ENCODE peak calls at places on chromosomes 6 and 20, in five cellular contexts. E, U, K, S and F are unnamed samples.

GRCh38 chr6:118897386-118897785 is 3.4 kb downstream of the ASF1A start:
- DNase-seq in E (no peak), U (no peak), K (no peak), S (no peak), F (no peak)

GRCh38 chr6:156963712-156964700 is 186.8 kb downstream of the ARID1B start:
- DNase-seq in E (no peak), U (no peak), K (no peak), S (no peak), F (no peak)

GRCh38 chr20:36349384-36350170 is 43.4 kb downstream of the DLGAP4 start:
- DNase-seq in E (no peak), U (no peak), K (no peak), S (no peak), F (no peak)

GRCh38 chr6:70280462-70280861 is 22.4 kb downstream of the COL9A1 start:
- DNase-seq in E (no peak), U (no peak), K (peak; percentile 21), S (no peak), F (no peak)

GRCh38 chr6:30459145-30459544 is 30.2 kb upstream of the HLA-E start:
- DNase-seq in E (no peak), U (no peak), K (no peak), S (no peak), F (no peak)

GRCh38 chr20:57470666-57471495 is 54.1 kb downstream of the CTCFL start:
- DNase-seq in E (no peak), U (no peak), K (no peak), S (no peak), F (no peak)

GRCh38 chr20:37276494-37277252 is 12.8 kb upstream of the MANBAL start:
- DNase-seq in E (peak; percentile 41), U (peak; percentile 36), K (peak; percentile 56), S (peak; percentile 53), F (peak; percentile 33)

GRCh38 chr6:11407403-11407802 is 130.1 kb upstream of the TMEM170B start:
- DNase-seq in E (no peak), U (no peak), K (no peak), S (no peak), F (no peak)

GRCh38 chr6:20198764-20199174 is 13.5 kb downstream of the MBOAT1 start:
- DNase-seq in E (no peak), U (no peak), K (peak; percentile 48), S (peak; percentile 83), F (no peak)

GRCh38 chr6:129644567-129645015 is 65.4 kb downstream of the ARHGAP18 start:
- DNase-seq in E (no peak), U (no peak), K (no peak), S (no peak), F (no peak)

GRCh38 chr20:23869520-23869919 is 10.0 kb downstream of the CST5 start:
- DNase-seq in E (no peak), U (no peak), K (no peak), S (no peak), F (no peak)

GRCh38 chr6:168606722-168607121 is 165.7 kb downstream of the SMOC2 start:
- DNase-seq in E (no peak), U (no peak), K (no peak), S (no peak), F (no peak)

GRCh38 chr20:58721951-58722371 is 29.4 kb downstream of the NPEPL1 start:
- DNase-seq in E (peak; percentile 13), U (peak; percentile 57), K (peak; percentile 24), S (peak; percentile 16), F (peak; percentile 71)

GRCh38 chr20:51368461-51369211 is 173.9 kb downstream of the NFATC2 start:
- DNase-seq in E (no peak), U (no peak), K (no peak), S (no peak), F (no peak)

GRCh38 chr6:109351231-109352132 is 30.8 kb downstream of the CD164 start:
- DNase-seq in E (no peak), U (peak; percentile 46), K (peak; percentile 29), S (peak; percentile 75), F (no peak)

DNA sequence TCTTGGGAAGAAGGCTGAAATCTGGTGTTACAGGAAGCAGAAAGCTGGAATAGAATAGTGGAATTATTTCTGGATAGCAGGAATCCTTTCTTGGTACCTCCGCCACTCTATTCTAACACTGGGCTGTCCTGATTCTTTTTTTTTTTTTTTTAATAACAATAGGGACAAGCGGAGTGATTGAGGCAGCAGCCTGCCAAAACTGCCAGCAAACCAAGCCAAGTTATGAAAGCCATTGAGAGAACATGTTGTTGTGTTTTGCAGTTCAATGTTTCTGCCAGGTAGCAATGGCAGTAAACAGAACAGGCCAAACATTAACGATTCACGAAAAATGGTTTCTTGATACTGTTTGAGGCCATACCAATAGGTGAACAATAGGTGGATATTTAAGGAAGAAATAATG is 47.1 kb downstream of the SLC26A8 start:
- DNase-seq in E (peak; percentile 16), U (no peak), K (no peak), S (no peak), F (no peak)
- H3K27ac ChIP-seq in E (no peak overlapping the region), U (no peak overlapping the region), K (no peak overlapping the region), S (no peak overlapping the region), F (no peak overlapping the region)

DNA sequence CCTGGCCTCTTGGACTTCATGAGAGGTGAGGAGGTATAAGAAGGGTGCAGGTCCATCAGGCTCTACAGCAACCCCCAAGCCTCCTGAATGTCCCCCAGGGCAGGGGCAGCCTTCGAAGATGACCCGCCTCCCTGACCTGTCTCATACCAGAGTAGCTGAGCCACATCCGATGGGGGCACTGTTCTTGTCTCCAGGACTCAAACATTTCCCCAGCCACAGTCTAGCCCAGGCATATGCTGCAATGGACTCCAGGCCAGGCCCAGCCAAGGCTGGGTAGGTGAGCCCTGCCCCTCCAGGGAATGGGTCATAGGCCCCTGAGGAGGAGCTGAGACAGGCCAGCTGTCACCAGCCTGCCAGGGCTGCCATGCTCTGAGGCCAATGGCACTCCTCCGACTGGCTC is 65.3 kb downstream of the BANF2 start:
- DNase-seq in E (no peak), U (no peak), K (no peak), S (no peak), F (no peak)
- H3K9me3 ChIP-seq in E (no peaks in the 10 kb centered on the region), U (no peaks in the 10 kb centered on the region), K (no peaks in the 10 kb centered on the region), S (no peaks in the 10 kb centered on the region), F (no peaks in the 10 kb centered on the region)

GRCh38 chr6:72704979-72705378 is 83.1 kb downstream of the KCNQ5 start:
- DNase-seq in E (no peak), U (no peak), K (no peak), S (no peak), F (no peak)
- TF ChIP-seq CTCF in E (no peak), U (no peak), K (no peak), S (no peak), F (no peak)

DNA sequence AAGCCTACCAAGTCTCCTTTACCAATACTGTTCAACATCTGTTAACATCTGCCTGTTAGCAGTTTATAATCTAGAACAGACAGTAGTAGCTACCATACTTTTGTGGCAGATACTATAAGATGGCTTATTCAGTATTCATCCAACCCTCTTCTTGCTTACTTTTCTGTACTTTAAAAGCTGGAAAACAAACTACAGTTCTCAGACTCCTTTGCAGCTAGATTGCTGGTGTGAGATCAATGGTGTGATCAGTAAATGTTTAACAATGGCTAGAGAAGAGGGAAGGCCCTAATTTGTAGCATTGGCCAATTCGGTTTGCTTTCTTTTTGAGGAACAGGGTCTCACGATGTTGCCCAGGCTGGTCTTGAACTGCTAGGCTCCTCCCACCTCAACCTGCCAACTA is 3.5 kb upstream of the REV3L start:
- DNase-seq in E (no peak), U (no peak), K (no peak), S (no peak), F (no peak)
- H3K27ac ChIP-seq in E (peak overlapping the region; percentile 100), U (no peak overlapping the region), K (no peak overlapping the region), S (no peak overlapping the region), F (peak overlapping the region; percentile 97)

GRCh38 chr20:60395993-60396392 is 437.8 kb downstream of the CDH26 start:
- DNase-seq in E (no peak), U (no peak), K (no peak), S (no peak), F (no peak)

GRCh38 chr20:60403105-60403741 is 445.0 kb downstream of the CDH26 start:
- DNase-seq in E (no peak), U (no peak), K (no peak), S (no peak), F (no peak)

GRCh38 chr20:60402209-60403058 is 444.2 kb downstream of the CDH26 start:
- DNase-seq in E (no peak), U (no peak), K (no peak), S (no peak), F (no peak)

GRCh38 chr20:60400567-60400966 is 442.3 kb downstream of the CDH26 start:
- DNase-seq in E (no peak), U (no peak), K (no peak), S (no peak), F (no peak)
- H3K9me3 ChIP-seq in E (peaks cover 16% of the 10 kb centered on the region), U (peaks cover 6% of the 10 kb centered on the region), K (no peaks in the 10 kb centered on the region), S (no peaks in the 10 kb centered on the region), F (no peaks in the 10 kb centered on the region)

GRCh38 chr6:149884617-149885016 is 13.3 kb downstream of the RAET1E start:
- DNase-seq in E (no peak), U (no peak), K (no peak), S (no peak), F (no peak)

GRCh38 chr6:149884215-149884614 is 13.7 kb downstream of the RAET1E start:
- DNase-seq in E (no peak), U (no peak), K (no peak), S (no peak), F (no peak)

GRCh38 chr6:149888113-149888512 is 9.8 kb downstream of the RAET1E start:
- DNase-seq in E (no peak), U (no peak), K (peak; percentile 57), S (peak; percentile 52), F (no peak)

GRCh38 chr6:149887343-149887742 is 10.6 kb downstream of the RAET1E start:
- DNase-seq in E (no peak), U (no peak), K (no peak), S (no peak), F (no peak)

GRCh38 chr6:149885888-149886287 is 12.0 kb downstream of the RAET1E start:
- DNase-seq in E (no peak), U (no peak), K (no peak), S (no peak), F (no peak)
- TF ChIP-seq CTCF in E (no peak), U (no peak), K (no peak), S (no peak), F (no peak)